ENCODE peak calls at places on chromosomes 4 and X, in five cellular contexts. B is EH; D is GM13976; E is stimulated activated CD4-positive, alpha-beta T cell treated with anti-CD3 and anti-CD28 coated beads, Interleukin-15, amount 100 ng/mL, for 24 hours; A is M059J. Y is an unnamed sample.

GRCh38 chrX:45851434-45851991 is 650.8 kb upstream of the DIPK2B start:
- DNase-seq in A (peak; percentile 70), B (peak; percentile 22), E (peak; percentile 77), D (peak; percentile 9), Y (peak; percentile 57)

GRCh38 chr4:140675599-140676231 is 80.5 kb downstream of the TBC1D9 start:
- DNase-seq in E (no peak), A (peak; percentile 48), B (peak; percentile 23), D (no peak), Y (no peak)

GRCh38 chr4:169305651-169306050 is 34.9 kb upstream of the SH3RF1 start:
- DNase-seq in A (peak; percentile 44), B (peak; percentile 75), E (no peak), D (no peak), Y (no peak)

GRCh38 chr4:1325681-1326635 is 21.1 kb upstream of the UVSSA start:
- DNase-seq in A (no peak), D (no peak), B (no peak), E (no peak), Y (no peak)

GRCh38 chrX:151870603-151871002 is 42.1 kb upstream of the MAGEA4 start:
- DNase-seq in D (no peak), B (peak; percentile 89), E (no peak), A (peak; percentile 92), Y (peak; percentile 35)

GRCh38 chr4:86825511-86825910 is 23.7 kb downstream of the SLC10A6 start:
- DNase-seq in B (peak; percentile 52), D (no peak), A (peak; percentile 21), E (no peak), Y (no peak)

GRCh38 chrX:1599791-1600405 is 8.5 kb downstream of the AKAP17A start:
- DNase-seq in E (no peak), A (no peak), B (no peak), D (peak; percentile 21), Y (peak; percentile 8)

GRCh38 chrX:19647731-19648588 is 132.7 kb upstream of the MAP3K15 start:
- DNase-seq in B (peak; percentile 58), E (no peak), D (no peak), A (peak; percentile 9), Y (no peak)

GRCh38 chr4:40909363-40909876 is 159.7 kb downstream of the NSUN7 start:
- DNase-seq in D (no peak), E (peak; percentile 74), A (peak; percentile 96), B (peak; percentile 89), Y (peak; percentile 69)

GRCh38 chr4:153127773-153128494 is 76.3 kb upstream of the TRIM2 start:
- DNase-seq in E (peak; percentile 88), A (peak; percentile 76), D (peak; percentile 77), B (peak; percentile 81), Y (peak; percentile 85)

GRCh38 chr4:5710065-5710961 is 688 bp upstream of the EVC start:
- DNase-seq in E (no peak), D (no peak), B (peak; percentile 40), A (peak; percentile 24), Y (peak; percentile 64)

GRCh38 chr4:54384563-54384962 is 155.5 kb downstream of the PDGFRA start:
- DNase-seq in E (peak; percentile 16), B (peak; percentile 73), D (no peak), A (peak; percentile 55), Y (peak; percentile 51)

GRCh38 chrX:123846598-123847038 is 13.2 kb upstream of the XIAP start:
- DNase-seq in A (peak; percentile 96), E (peak; percentile 9), B (peak; percentile 85), D (no peak), Y (no peak)

GRCh38 chr4:54014761-54015160 is 49.6 kb downstream of the CHIC2 start:
- DNase-seq in D (no peak), B (no peak), E (no peak), A (no peak), Y (no peak)

Y was measured in GM03348.